ENCODE peak calls at places on chromosomes 6 and 20, in four cellular contexts. B is spleen, W is Peyer's patch, Q is tibial nerve. N is an unnamed sample.

GRCh38 chr6:79712616-79713015 is 81.5 kb downstream of the SH3BGRL2 start:
- DNase-seq in Q (no peak), W (no peak), B (no peak), N (no peak)

GRCh38 chr6:29953001-29953436 is 10.7 kb downstream of the HLA-A start:
- DNase-seq in Q (no peak), W (no peak), B (no peak), N (no peak)

GRCh38 chr6:35486005-35486925 is 10.6 kb downstream of the TEAD3 start:
- DNase-seq in Q (no peak), B (no peak), W (peak; percentile 84), N (peak; percentile 95)

GRCh38 chr6:145904878-145905277 is 59.3 kb downstream of the SHPRH start:
- DNase-seq in B (no peak), W (peak; percentile 47), Q (no peak), N (no peak)

GRCh38 chr6:157096105-157096504 is 227.2 kb downstream of the TMEM242 start:
- DNase-seq in B (no peak), W (no peak), Q (no peak), N (no peak)

GRCh38 chr6:157099912-157100593 is 223.3 kb downstream of the TMEM242 start:
- DNase-seq in B (no peak), Q (no peak), W (peak; percentile 61), N (no peak)

GRCh38 chr6:11973238-11973637 is 38.9 kb upstream of the HIVEP1 start:
- DNase-seq in W (no peak), B (no peak), Q (no peak), N (no peak)

GRCh38 chr6:26170181-26170580 is 83.0 kb downstream of the HFE start:
- DNase-seq in B (no peak), W (no peak), Q (no peak), N (no peak)

GRCh38 chr6:154590770-154591169 is 80.3 kb upstream of the CNKSR3 start:
- DNase-seq in W (no peak), Q (no peak), B (no peak), N (no peak)

GRCh38 chr6:166592818-166593217 is 6.3 kb upstream of the RAMACL start:
- DNase-seq in B (no peak), W (no peak), Q (no peak), N (no peak)

GRCh38 chr6:135617222-135617621 is 119.7 kb upstream of the AHI1 start:
- DNase-seq in Q (no peak), W (no peak), B (no peak), N (no peak)

GRCh38 chr6:128731249-128732165 is 151.4 kb upstream of the LAMA2 start:
- DNase-seq in Q (no peak), W (no peak), B (no peak), N (no peak)

GRCh38 chr6:139133272-139133671 is 1.6 kb upstream of the HECA start:
- DNase-seq in B (peak; percentile 80), W (peak; percentile 74), Q (no peak), N (no peak)

GRCh38 chr6:166554316-166554715 is 32.2 kb downstream of the RAMACL start:
- DNase-seq in W (no peak), Q (no peak), B (peak; percentile 31), N (no peak)

GRCh38 chr6:22779062-22779461 is 209.7 kb downstream of the HDGFL1 start:
- DNase-seq in Q (no peak), B (no peak), W (no peak), N (no peak)

GRCh38 chr20:35698298-35699126 is 640 bp downstream of the NFS1 start:
- DNase-seq in W (no peak), B (no peak), Q (no peak), N (no peak)

GRCh38 chr6:47629954-47630353 is 68.4 kb upstream of the ADGRF4 start:
- DNase-seq in B (no peak), W (no peak), Q (no peak), N (no peak)

GRCh38 chr6:10862361-10862760 is 19.5 kb downstream of the GCM2 start:
- DNase-seq in Q (no peak), B (no peak), W (no peak), N (no peak)

GRCh38 chr6:107124934-107125348 is 9.6 kb upstream of the BEND3 start:
- DNase-seq in B (no peak), Q (no peak), W (no peak), N (no peak)

GRCh38 chr6:17484201-17484606 is 90.8 kb downstream of the CAP2 start:
- DNase-seq in W (no peak), Q (no peak), B (no peak), N (no peak)

DNA sequence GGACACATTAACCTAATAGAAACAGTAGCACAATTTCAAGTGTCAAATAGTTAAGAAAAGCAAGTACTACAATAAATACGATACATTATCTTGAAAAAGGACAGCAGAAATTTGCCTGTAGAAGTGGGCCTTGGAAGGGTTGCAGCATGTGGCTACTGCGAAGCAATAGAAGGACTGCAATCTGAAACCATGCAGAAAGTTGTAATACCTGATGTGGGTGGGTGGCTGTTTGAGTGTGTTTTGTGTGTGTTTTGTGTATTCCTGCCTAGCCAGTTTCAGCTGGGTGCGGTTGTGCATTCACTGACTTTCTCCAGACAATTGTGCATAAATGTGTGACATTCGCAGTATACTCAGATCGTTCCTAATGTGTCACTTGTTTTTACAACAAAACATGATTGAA is 79.0 kb downstream of the RPP40 start:
- DNase-seq in B (no peak), Q (no peak), W (no peak), N (no peak)
- H3K4me1 ChIP-seq in B (peaks cover 7% of the 10 kb centered on the region), Q (no peaks in the 10 kb centered on the region), W (no peaks in the 10 kb centered on the region), N (no peaks in the 10 kb centered on the region)

DNA sequence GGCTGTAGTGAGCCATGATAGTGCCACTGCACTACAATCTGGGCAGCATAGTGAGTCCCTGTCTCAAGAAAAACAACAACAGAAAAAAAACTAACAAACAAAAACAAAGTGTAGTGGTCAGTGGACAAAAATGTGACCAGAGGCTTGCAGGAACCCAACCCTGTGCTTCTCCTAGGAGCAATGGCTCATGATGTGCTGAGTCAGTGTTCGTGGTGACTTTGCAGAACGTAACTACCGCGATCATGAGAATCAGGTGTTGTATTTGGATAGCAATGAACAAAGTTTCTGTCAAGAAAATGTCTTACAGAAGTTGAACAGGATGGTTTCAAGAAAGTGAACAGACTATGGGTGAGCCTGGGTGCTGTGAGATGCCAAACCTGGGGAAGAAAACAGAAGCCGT is 18.5 kb upstream of the FOXC1 start:
- DNase-seq in B (no peak), W (no peak), Q (no peak), N (no peak)
- H3K27me3 ChIP-seq in B (peaks cover 31% of the 10 kb centered on the region), W (no peaks in the 10 kb centered on the region), Q (no peaks in the 10 kb centered on the region), N (peaks cover 5% of the 10 kb centered on the region)

DNA sequence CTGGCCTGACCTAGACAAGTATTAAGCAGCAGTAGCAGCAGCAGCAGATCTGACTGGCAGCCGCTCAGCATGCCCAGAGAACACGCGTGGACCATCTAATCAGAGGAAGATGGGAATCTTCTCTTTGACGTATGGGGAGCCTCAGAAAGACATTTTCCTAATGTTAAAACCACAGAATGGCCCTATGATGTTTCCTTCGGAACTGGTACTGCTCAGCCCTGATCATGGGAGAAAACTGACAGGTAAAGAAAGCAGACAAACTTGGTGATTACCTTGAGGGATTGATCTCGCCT is 6.2 kb downstream of the PSMA7 start:
- DNase-seq in Q (no peak), W (no peak), B (no peak), N (no peak)
- TF ChIP-seq POLR2A in Q (no peak), W (no peak), B (no peak), N (no peak)

GRCh38 chr20:63264519-63264918 is 8.1 kb upstream of the ARFGAP1 start:
- DNase-seq in Q (no peak), W (no peak), B (no peak), N (no peak)

GRCh38 chr20:63268256-63268655 is 4.4 kb upstream of the ARFGAP1 start:
- DNase-seq in B (no peak), Q (no peak), W (no peak), N (no peak)

GRCh38 chr20:63264002-63264401 is 8.6 kb upstream of the ARFGAP1 start:
- DNase-seq in Q (no peak), B (no peak), W (no peak), N (no peak)

GRCh38 chr20:63267681-63268080 is 4.9 kb upstream of the ARFGAP1 start:
- DNase-seq in W (no peak), Q (no peak), B (no peak), N (no peak)

GRCh38 chr20:63265891-63266515 is 6.6 kb upstream of the ARFGAP1 start:
- DNase-seq in B (no peak), W (no peak), Q (no peak), N (no peak)
- H3K4me1 ChIP-seq in B (no peaks in the 10 kb centered on the region), W (no peaks in the 10 kb centered on the region), Q (no peaks in the 10 kb centered on the region), N (no peaks in the 10 kb centered on the region)

N was measured in breast epithelium.